ENCODE peak calls at places on chromosome 17, in nine cellular contexts. Z is epithelial cell of esophagus, B is GM12864, R is cardiac muscle cell, W is K562, P is Caco-2, Q is WTC11, J is tibial nerve, L is osteoblast. F is an unnamed sample.

GRCh38 chr17:74354123-74354522 is 7.5 kb downstream of the BTBD17 start:
- DNase-seq in J (no peak), B (no peak), W (peak), L (peak), Z (peak), R (peak), Q (peak), P (no peak), F (peak)

GRCh38 chr17:13647551-13647950 is 45.8 kb upstream of the HS3ST3A1 start:
- DNase-seq in B (no peak), L (no peak), Z (no peak), P (no peak), Q (no peak), J (no peak), R (no peak), W (no peak), F (no peak)

GRCh38 chr17:55487727-55488436 is 23.4 kb downstream of the SMIM36 start:
- DNase-seq in Q (no peak), J (no peak), R (no peak), P (no peak), B (no peak), W (no peak), Z (peak), L (no peak), F (no peak)

GRCh38 chr17:29133146-29133713 is 47.0 kb downstream of the MYO18A start:
- DNase-seq in R (peak), L (peak), P (no peak), J (no peak), Q (no peak), Z (no peak), B (no peak), W (peak), F (no peak)

GRCh38 chr17:8892338-8892690 is 24.8 kb upstream of the PIK3R6 start:
- DNase-seq in W (no peak), Z (no peak), P (no peak), B (peak), Q (no peak), R (no peak), L (peak), J (no peak), F (no peak)

GRCh38 chr17:37461668-37462067 is 28.0 kb upstream of the DUSP14 start:
- DNase-seq in B (no peak), W (no peak), Z (no peak), P (no peak), J (no peak), Q (no peak), L (no peak), R (no peak), F (no peak)

GRCh38 chr17:20116683-20117309 is 107.6 kb downstream of the SPECC1 start:
- DNase-seq in R (peak), L (peak), W (peak), P (peak), J (peak), B (peak), Z (peak), Q (peak), F (peak)

GRCh38 chr17:29571883-29572681 is 3.6 kb downstream of the TP53I13 start:
- DNase-seq in Z (no peak), Q (peak), J (no peak), W (no peak), R (no peak), L (peak), B (no peak), P (peak), F (no peak)

GRCh38 chr17:38761612-38762011 is 9.1 kb downstream of the PSMB3 start:
- DNase-seq in Z (peak), L (no peak), W (peak), J (no peak), B (no peak), Q (peak), P (peak), R (peak), F (peak)

DNA sequence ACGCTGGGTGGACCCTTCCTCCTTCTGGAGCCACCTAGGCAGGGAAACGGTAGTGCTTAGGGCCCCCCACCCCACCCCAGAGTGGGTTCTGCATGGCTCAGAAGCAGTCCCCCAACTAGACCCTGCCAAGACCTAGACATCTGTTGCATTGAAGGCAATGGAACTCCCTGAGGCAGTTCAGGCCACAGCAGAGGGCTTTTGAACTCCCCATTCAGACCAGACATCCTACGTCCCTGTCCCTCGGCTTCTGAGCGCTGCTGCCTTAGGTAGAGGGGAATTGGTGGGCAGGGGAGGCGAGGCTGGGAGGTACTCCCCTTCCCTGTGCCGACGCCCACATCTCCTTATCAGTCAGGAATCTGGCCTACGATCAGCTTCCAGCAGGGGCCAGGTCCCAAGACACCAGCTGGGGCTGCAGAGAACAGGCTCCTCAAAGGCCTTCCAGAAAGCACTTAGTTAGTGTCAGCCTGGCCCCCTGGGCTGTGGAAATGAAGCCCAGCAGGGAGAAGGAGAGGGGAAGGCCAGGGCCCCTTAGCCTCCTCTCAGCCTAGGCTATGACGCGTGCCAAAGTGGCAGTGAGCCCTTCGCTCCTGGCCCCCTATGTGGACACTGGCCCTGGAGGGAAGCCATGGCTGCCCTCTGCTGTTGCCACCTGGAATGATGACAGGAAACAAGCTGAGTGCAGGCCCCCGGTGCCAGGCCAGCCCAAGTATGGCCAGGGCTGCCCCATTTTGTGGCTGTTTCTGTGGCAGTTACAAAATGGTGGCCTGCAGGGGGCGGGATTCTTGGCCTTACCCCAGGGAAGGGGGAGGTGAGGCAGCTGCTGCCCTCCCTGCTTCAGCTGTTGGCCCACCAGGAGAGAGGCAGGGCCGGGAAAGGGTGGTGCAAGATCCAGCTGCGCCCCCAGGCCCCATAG is 11.1 kb downstream of the TBX4 start:
- DNase-seq in J (no peak), W (peak), B (no peak), R (no peak), Z (no peak), L (peak), P (peak), Q (peak), F (no peak)
- TF ChIP-seq CTCF in J (no peak), W (peak), B (no peak), R (peak), Z (no peak), L (peak), P (peak), Q (no peak), F (no peak)

GRCh38 chr17:5248821-5249479 is 14.3 kb upstream of the SCIMP start:
- DNase-seq in B (no peak), L (no peak), R (peak), P (no peak), Q (peak), J (no peak), W (no peak), Z (no peak), F (no peak)
- TF ChIP-seq CTCF in B (no peak), L (no peak), R (no peak), P (no peak), Q (no peak), J (no peak), W (no peak), Z (no peak), F (no peak)

GRCh38 chr17:42673266-42673884 is 3.4 kb downstream of the PLEKHH3 start:
- DNase-seq in J (no peak), Q (no peak), L (no peak), Z (no peak), P (no peak), W (no peak), B (no peak), R (no peak), F (no peak)

GRCh38 chr17:42670925-42671657 is 5.7 kb downstream of the PLEKHH3 start:
- DNase-seq in Z (no peak), B (no peak), W (no peak), R (no peak), P (no peak), Q (no peak), J (no peak), L (peak), F (no peak)

GRCh38 chr17:42672038-42672437 is 4.8 kb downstream of the PLEKHH3 start:
- DNase-seq in B (no peak), J (no peak), L (peak), Q (no peak), Z (peak), W (no peak), R (no peak), P (no peak), F (no peak)

GRCh38 chr17:42669705-42670198 is 7.0 kb downstream of the PLEKHH3 start:
- DNase-seq in R (no peak), Q (peak), J (no peak), L (peak), B (no peak), W (no peak), Z (no peak), P (no peak), F (no peak)

DNA sequence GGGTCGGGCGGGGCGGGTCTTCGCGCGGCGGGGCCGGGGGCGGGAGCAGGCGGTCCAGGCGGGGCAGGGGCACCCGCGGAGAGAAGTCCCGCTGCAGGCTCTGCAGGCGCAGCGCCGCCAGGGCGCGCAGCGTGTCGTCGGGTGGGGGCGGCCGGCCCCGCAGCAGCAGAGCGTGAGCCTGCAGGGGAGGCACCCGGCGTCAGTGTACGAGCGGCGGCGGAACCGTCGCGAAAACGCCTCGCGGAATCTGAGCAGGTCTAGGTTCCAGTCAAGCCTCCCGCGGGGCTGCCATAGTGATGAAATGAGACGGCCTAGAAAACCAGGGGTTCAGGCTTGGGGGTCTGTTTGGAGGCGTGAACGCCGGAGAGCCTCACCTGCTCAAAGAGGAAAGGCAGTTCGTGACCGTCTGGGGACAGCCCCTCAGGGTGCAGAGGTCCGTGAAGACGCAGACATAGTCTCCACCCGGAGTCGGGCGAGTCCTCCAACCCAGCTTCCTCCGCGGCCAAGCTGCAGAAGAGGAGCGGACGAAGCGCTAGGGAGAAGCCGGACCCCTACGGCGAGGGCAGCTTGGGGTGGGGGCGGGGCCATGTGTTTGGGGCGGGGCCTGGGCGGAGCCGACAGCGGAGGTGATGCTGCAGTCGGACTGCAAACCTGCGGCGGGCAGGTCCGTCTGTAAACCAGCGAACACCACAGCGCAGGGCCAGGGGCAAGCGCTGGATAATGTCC is 6.4 kb downstream of the PLEKHH3 start:
- DNase-seq in R (no peak), P (no peak), J (no peak), Z (no peak), B (no peak), W (no peak), L (peak), Q (peak), F (no peak)
- TF ChIP-seq CTCF in R (no peak), P (no peak), J (no peak), Z (no peak), B (no peak), W (no peak), L (no peak), Q (no peak), F (no peak)

DNA sequence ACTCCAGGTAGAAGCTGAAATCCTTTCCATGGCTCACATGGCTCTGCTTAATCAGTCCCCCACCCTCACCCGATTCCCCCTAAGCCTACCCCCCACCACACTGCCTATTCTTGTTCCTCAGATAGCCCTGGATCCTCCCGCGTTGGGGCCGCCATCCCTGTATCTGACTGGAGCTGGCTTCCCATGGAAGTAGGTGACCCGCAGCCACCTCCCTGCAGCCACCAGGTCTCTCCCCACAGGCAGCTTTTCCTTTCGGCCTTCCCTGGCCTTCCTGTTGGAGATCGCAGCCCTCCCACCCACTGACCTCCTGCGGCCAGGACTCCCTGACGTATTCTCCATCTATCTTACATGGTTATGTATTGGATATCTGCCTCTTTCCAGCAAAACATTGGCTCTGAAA is 82.3 kb upstream of the MED9 start:
- DNase-seq in W (no peak), B (no peak), J (no peak), L (peak), P (no peak), Q (no peak), R (no peak), Z (no peak), F (no peak)
- TF ChIP-seq CTCF in W (no peak), B (no peak), J (no peak), L (no peak), P (no peak), Q (no peak), R (no peak), Z (no peak), F (no peak)

DNA sequence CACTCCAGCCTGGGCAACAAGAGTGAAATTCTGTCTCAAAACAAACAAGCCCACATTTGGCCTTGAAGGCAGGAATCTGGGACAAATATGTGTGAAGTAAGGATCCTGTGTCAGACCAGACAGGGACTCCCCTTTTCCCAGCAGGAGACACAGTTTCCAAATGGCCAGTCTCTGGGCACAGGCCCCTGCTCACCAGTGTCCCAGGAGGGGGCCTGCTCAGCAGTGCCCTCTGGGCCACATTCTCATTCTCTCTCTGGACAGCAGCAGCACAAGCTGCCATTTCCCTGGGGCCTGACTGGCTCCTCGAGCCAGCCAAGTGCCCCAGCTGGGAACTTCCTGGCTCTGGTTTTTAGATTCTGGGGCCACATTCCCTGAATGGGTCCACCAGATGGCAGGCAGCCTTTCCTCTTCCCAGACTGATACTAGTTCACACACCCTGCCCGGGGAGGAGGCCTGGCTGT is 11.7 kb upstream of the MNT start:
- DNase-seq in Q (peak), R (no peak), Z (no peak), B (no peak), L (peak), J (no peak), W (no peak), P (no peak), F (no peak)
- TF ChIP-seq CTCF in Q (no peak), R (peak), Z (peak), B (no peak), L (peak), J (no peak), W (no peak), P (no peak), F (no peak)

DNA sequence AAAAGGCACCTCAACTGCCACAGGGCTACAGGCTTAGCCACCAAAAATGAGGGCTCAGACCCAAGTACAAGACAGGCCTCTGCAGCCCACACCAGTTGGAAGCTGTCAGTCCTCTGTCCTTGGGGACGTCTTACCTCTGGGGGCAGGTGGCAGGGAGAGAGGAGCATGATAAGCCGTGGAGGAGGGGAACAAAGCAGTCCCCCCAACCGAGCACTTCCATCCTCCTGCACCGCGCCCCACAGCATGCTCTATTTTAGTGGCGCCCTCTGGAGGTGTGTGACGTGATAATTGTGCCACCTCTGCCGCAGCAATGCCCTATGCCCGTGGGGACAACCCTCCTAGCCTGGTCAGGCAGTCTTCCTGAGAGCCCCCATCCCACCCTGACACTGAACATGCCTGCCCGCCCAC is 13.6 kb downstream of the G6PC3 start:
- DNase-seq in J (no peak), B (no peak), P (no peak), Q (peak), R (no peak), L (peak), Z (peak), W (peak), F (peak)
- TF ChIP-seq CTCF in J (no peak), B (peak), P (peak), Q (peak), R (peak), L (peak), Z (peak), W (peak), F (peak)

GRCh38 chr17:67116045-67116575 is 71.8 kb downstream of the CACNG1 start:
- DNase-seq in Q (no peak), R (no peak), W (no peak), P (no peak), Z (no peak), L (no peak), J (no peak), B (no peak), F (no peak)
- TF ChIP-seq CTCF in Q (no peak), R (no peak), W (no peak), P (no peak), Z (no peak), L (peak), J (no peak), B (no peak), F (peak)

GRCh38 chr17:49968380-49969133 is 433 bp upstream of the DLX4 start:
- DNase-seq in J (no peak), Q (peak), P (peak), L (peak), W (peak), Z (peak), B (no peak), R (peak), F (peak)
- TF ChIP-seq CTCF in J (no peak), Q (no peak), P (peak), L (no peak), W (no peak), Z (no peak), B (no peak), R (no peak), F (no peak)